ENCODE peak calls at places on chromosomes 13 and 19, in ten cellular contexts. B, T, D, F, Z, G, E, V, P and R are unnamed samples.

GRCh38 chr19:1648926-1649541 is 3.4 kb downstream of the TCF3 start:
- DNase-seq in V (no peak), P (no peak), T (no peak), G (no peak), B (no peak), E (no peak), Z (no peak), D (no peak), F (peak; percentile 49), R (no peak)

GRCh38 chr19:34276614-34277013 is 22.3 kb downstream of the GARRE1 start:
- DNase-seq in Z (no peak), E (no peak), P (no peak), F (no peak), V (no peak), G (no peak), B (no peak), T (no peak), D (no peak), R (no peak)

GRCh38 chr13:30711837-30712236 is 23.5 kb upstream of the ALOX5AP start:
- DNase-seq in G (no peak), V (no peak), P (no peak), F (no peak), D (no peak), T (no peak), Z (no peak), E (no peak), B (no peak), R (no peak)

GRCh38 chr19:55581145-55581827 is 638 bp upstream of the ZNF579 start:
- DNase-seq in F (no peak), E (no peak), Z (no peak), G (no peak), T (no peak), D (peak; percentile 48), B (no peak), V (no peak), P (no peak), R (no peak)

GRCh38 chr13:94330552-94331071 is 148.9 kb downstream of the DCT start:
- DNase-seq in Z (no peak), G (no peak), V (no peak), E (no peak), F (no peak), T (no peak), P (no peak), B (no peak), D (no peak), R (no peak)

GRCh38 chr13:106597190-106597589 is 29.3 kb upstream of the ARGLU1 start:
- DNase-seq in G (no peak), E (no peak), Z (no peak), V (no peak), T (no peak), F (peak; percentile 77), B (no peak), P (no peak), D (no peak), R (no peak)

GRCh38 chr19:17011485-17011884 is 15.1 kb downstream of the CPAMD8 start:
- DNase-seq in T (no peak), E (no peak), V (no peak), Z (no peak), F (no peak), B (no peak), D (no peak), G (no peak), P (no peak), R (no peak)

GRCh38 chr13:98880673-98881072 is 97.2 kb downstream of the DOCK9 start:
- DNase-seq in E (no peak), P (peak; percentile 31), F (no peak), G (no peak), D (no peak), T (no peak), V (no peak), Z (no peak), B (no peak), R (no peak)

GRCh38 chr19:369256-369655 is 24.7 kb upstream of the MIER2 start:
- DNase-seq in F (peak; percentile 26), E (no peak), P (no peak), T (no peak), Z (no peak), G (no peak), V (no peak), D (no peak), B (no peak), R (no peak)

GRCh38 chr13:45206340-45206739 is 5.5 kb upstream of the KCTD4 start:
- DNase-seq in F (no peak), B (peak; percentile 89), G (peak; percentile 78), T (no peak), V (no peak), P (peak; percentile 91), E (no peak), Z (peak; percentile 96), D (peak; percentile 33), R (no peak)

GRCh38 chr19:4030981-4031380 is 23.4 kb downstream of the PIAS4 start:
- DNase-seq in B (no peak), V (no peak), P (no peak), T (no peak), E (no peak), F (no peak), D (no peak), G (no peak), Z (no peak), R (no peak)

GRCh38 chr13:99018418-99019180 is 40.7 kb upstream of the DOCK9 start:
- DNase-seq in F (no peak), Z (peak; percentile 54), T (no peak), G (no peak), V (no peak), E (no peak), P (peak; percentile 65), D (no peak), B (peak; percentile 50), R (no peak)